ENCODE peak calls at places on chromosome 15, in four cellular contexts. T is mesenchymal stem cell, H is IMR-90, N is H9. I is an unnamed sample.

GRCh38 chr15:59437777-59438574 is at the start of gene FAM81A:
- DNase-seq in T (peak; percentile 81), H (peak; percentile 47), N (peak; percentile 69), I (peak; percentile 23)

GRCh38 chr15:25674948-25675347 is 188.2 kb downstream of the ATP10A start:
- DNase-seq in T (no peak), H (no peak), N (no peak), I (no peak)

GRCh38 chr15:43930079-43930478 is 103.3 kb downstream of the WDR76 start:
- DNase-seq in T (no peak), H (peak; percentile 31), N (peak; percentile 52), I (no peak)

GRCh38 chr15:61184431-61184830 is 44.7 kb downstream of the RORA start:
- DNase-seq in T (no peak), H (no peak), N (no peak), I (peak; percentile 16)

GRCh38 chr15:80526556-80527340 is 122.6 kb downstream of the ARNT2 start:
- DNase-seq in T (peak; percentile 61), H (peak; percentile 84), N (no peak), I (no peak)

GRCh38 chr15:44261007-44261706 is 27.4 kb upstream of the GOLM2 start:
- DNase-seq in T (peak; percentile 4), H (no peak), N (peak; percentile 81), I (no peak)

GRCh38 chr15:61155741-61156700 is 73.1 kb downstream of the RORA start:
- DNase-seq in T (peak; percentile 11), H (no peak), N (no peak), I (no peak)

GRCh38 chr15:74431645-74432044 is 2.1 kb downstream of the SEMA7A start:
- DNase-seq in T (no peak), H (no peak), N (no peak), I (no peak)

GRCh38 chr15:80944818-80945217 is 44.8 kb downstream of the MESD start:
- DNase-seq in T (no peak), H (no peak), N (no peak), I (no peak)

GRCh38 chr15:90845201-90845949 is 23.0 kb upstream of the FURIN start:
- DNase-seq in T (peak; percentile 96), H (peak; percentile 97), N (no peak), I (peak; percentile 54)

GRCh38 chr15:62749445-62749844 is 293.1 kb upstream of the TPM1 start:
- DNase-seq in T (no peak), H (peak; percentile 22), N (no peak), I (no peak)

GRCh38 chr15:69075467-69075866 is 61.0 kb downstream of the NOX5 start:
- DNase-seq in T (no peak), H (no peak), N (no peak), I (no peak)

GRCh38 chr15:62432702-62433398 is 267.8 kb upstream of the C2CD4B start:
- DNase-seq in T (no peak), H (no peak), N (no peak), I (no peak)

GRCh38 chr15:73317651-73318462 is 50.9 kb downstream of the HCN4 start:
- DNase-seq in T (no peak), H (no peak), N (peak; percentile 22), I (peak; percentile 43)

GRCh38 chr15:32718082-32718821 is 448 bp downstream of the GREM1 start:
- DNase-seq in T (peak; percentile 51), H (no peak), N (peak; percentile 49), I (no peak)

GRCh38 chr15:39593071-39594055 is 12.5 kb downstream of the THBS1 start:
- DNase-seq in T (peak; percentile 21), H (peak; percentile 34), N (no peak), I (no peak)

GRCh38 chr15:85133709-85134108 is 152.1 kb downstream of the PDE8A start:
- DNase-seq in T (no peak), H (no peak), N (no peak), I (no peak)

GRCh38 chr15:98858610-98859023 is 149.0 kb downstream of the PGPEP1L start:
- DNase-seq in T (no peak), H (no peak), N (no peak), I (no peak)

GRCh38 chr15:96887730-96888129 is 557.2 kb downstream of the NR2F2 start:
- DNase-seq in T (peak; percentile 71), H (no peak), N (no peak), I (no peak)

GRCh38 chr15:31163769-31164572 is 62.4 kb upstream of the TRPM1 start:
- DNase-seq in T (no peak), H (no peak), N (no peak), I (peak; percentile 63)

GRCh38 chr15:72342385-72342784 is 22.4 kb upstream of the CELF6 start:
- DNase-seq in T (peak; percentile 28), H (peak; percentile 27), N (peak; percentile 84), I (peak; percentile 59)

GRCh38 chr15:81265944-81266775 is 57.8 kb downstream of the STARD5 start:
- DNase-seq in T (peak; percentile 72), H (peak; percentile 80), N (peak; percentile 87), I (peak; percentile 93)

GRCh38 chr15:72592676-72593075 is 61.8 kb upstream of the GOLGA6B start:
- DNase-seq in T (no peak), H (no peak), N (no peak), I (no peak)

GRCh38 chr15:87851497-87851896 is 405.0 kb downstream of the NTRK3 start:
- DNase-seq in T (no peak), H (no peak), N (no peak), I (no peak)

GRCh38 chr15:48802257-48802656 is 8.6 kb downstream of the CEP152 start:
- DNase-seq in T (no peak), H (no peak), N (no peak), I (no peak)

GRCh38 chr15:96329403-96329981 is 1.0 kb upstream of the NR2F2 start:
- DNase-seq in T (peak; percentile 48), H (no peak), N (no peak), I (no peak)

GRCh38 chr15:51267714-51268105 is 70.7 kb downstream of the CYP19A1 start:
- DNase-seq in T (no peak), H (no peak), N (peak; percentile 37), I (no peak)

GRCh38 chr15:41951571-41951970 is 20.8 kb downstream of the EHD4 start:
- DNase-seq in T (no peak), H (no peak), N (no peak), I (no peak)

GRCh38 chr15:52163321-52164190 is 27.6 kb downstream of the GNB5 start:
- DNase-seq in T (no peak), H (no peak), N (peak; percentile 71), I (no peak)

GRCh38 chr15:67840747-67841634 is 1.1 kb upstream of the RNU6-1 start:
- DNase-seq in T (peak; percentile 72), H (peak; percentile 58), N (no peak), I (peak; percentile 65)

GRCh38 chr15:45618813-45619212 is 16.0 kb upstream of the SQOR start:
- DNase-seq in T (no peak), H (no peak), N (no peak), I (no peak)

GRCh38 chr15:94205366-94205765 is 26.0 kb upstream of the MCTP2 start:
- DNase-seq in T (peak; percentile 99), H (peak; percentile 18), N (no peak), I (no peak)

GRCh38 chr15:92377083-92377789 is 16.4 kb upstream of the ST8SIA2 start:
- DNase-seq in T (no peak), H (no peak), N (no peak), I (peak; percentile 16)

GRCh38 chr15:38683382-38684242 is 119.0 kb upstream of the RASGRP1 start:
- DNase-seq in T (peak; percentile 50), H (peak; percentile 53), N (peak; percentile 49), I (peak; percentile 27)

GRCh38 chr15:36501063-36501678 is 78.3 kb upstream of the CDIN1 start:
- DNase-seq in T (peak; percentile 76), H (peak; percentile 79), N (peak; percentile 52), I (no peak)

GRCh38 chr15:68085052-68085451 is 30.9 kb downstream of the PIAS1 start:
- DNase-seq in T (no peak), H (peak; percentile 17), N (no peak), I (no peak)

GRCh38 chr15:30044377-30044776 is 38.4 kb upstream of the GOLGA8J start:
- DNase-seq in T (no peak), H (no peak), N (no peak), I (no peak)
- H4K91ac ChIP-seq in T (no peak overlapping the region), H (no peak overlapping the region), N (no peak overlapping the region), I (no peak overlapping the region)

GRCh38 chr15:40763801-40764765 is at the start of gene GCHFR:
- DNase-seq in T (peak; percentile 85), H (peak; percentile 47), N (peak; percentile 85), I (peak; percentile 56)
- H2BK5ac ChIP-seq in T (no peak within 1 kb of the TSS), H (peak within 1 kb of the TSS; percentile 7), N (no peak within 1 kb of the TSS), I (no peak within 1 kb of the TSS)

DNA sequence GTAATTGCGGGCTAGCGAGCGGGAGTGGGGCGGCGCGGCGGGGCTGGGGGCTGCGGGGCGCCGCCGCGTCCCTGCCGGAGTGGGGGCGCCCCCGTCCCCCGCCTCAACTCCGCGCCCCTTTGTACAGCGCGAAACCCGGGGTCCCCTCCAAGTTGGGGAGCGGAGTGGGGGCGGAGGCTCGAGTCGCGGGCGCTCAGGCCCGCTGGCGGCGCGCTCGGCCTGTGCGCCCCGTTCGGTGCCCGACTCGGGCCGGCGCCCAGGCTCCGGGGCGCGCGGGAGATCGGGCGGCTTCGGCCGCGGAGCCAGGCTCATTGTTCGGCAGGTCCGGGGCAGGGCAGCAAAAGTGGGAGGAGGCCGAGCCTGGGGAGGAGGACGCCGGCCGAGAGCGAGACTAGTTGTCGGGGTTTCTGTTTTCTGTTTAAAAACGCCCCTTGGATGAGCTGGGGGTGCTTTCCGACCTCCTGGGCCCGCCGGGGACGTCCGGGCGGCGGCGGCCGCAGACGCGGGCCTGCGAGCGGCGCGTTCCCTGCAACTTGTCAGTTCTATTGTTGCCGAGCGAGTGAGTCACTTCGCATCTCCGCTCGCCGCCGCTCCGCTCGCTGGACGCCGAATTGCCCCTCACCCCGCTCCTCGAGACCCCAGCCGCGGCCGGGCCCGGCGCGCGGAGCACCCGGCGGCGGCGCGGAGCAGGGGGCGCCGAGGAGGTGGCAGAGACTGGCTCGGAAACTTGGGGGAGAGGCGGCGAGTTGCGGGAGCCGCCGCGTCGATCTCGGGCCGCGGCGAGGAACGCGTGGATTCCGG is 663 bp downstream of the TCF12 start:
- DNase-seq in T (peak; percentile 78), H (peak; percentile 73), N (peak; percentile 61), I (peak; percentile 80)
- H4K91ac ChIP-seq in T (peak overlapping the region; percentile 97), H (peak overlapping the region; percentile 66), N (no peak overlapping the region), I (peak overlapping the region; percentile 99)

GRCh38 chr15:27123808-27124207 is 152.8 kb downstream of the GABRG3 start:
- DNase-seq in T (no peak), H (no peak), N (no peak), I (no peak)
- H2BK5ac ChIP-seq in T (no peak overlapping the region), H (no peak overlapping the region), N (no peak overlapping the region), I (peak overlapping the region; percentile 60)

GRCh38 chr15:64896371-64897069 is 15.2 kb upstream of the ANKDD1A start:
- DNase-seq in T (no peak), H (no peak), N (no peak), I (no peak)
- H4K91ac ChIP-seq in T (peak overlapping the region; percentile 20), H (peak overlapping the region; percentile 86), N (no peak overlapping the region), I (no peak overlapping the region)

I was measured in trophoblast cell.